ENCODE peak calls at places on chromosomes 2 and 18, in five cellular contexts. One of them, this sample, is unnamed.

GRCh38 chr2:43469713-43470112 is 126.1 kb downstream of the THADA start:
- DNase-seq in endodermal cell: no peak
- DNase-seq in mammary epithelial cell: no peak
- DNase-seq in CD8-positive, alpha-beta T cell: no peak
- DNase-seq in progenitor cell of endocrine pancreas: no peak
- DNase-seq in this sample: no peak

GRCh38 chr2:95346236-95346737 is 49.1 kb downstream of the KCNIP3 start:
- DNase-seq in endodermal cell: no peak
- DNase-seq in CD8-positive, alpha-beta T cell: no peak
- DNase-seq in progenitor cell of endocrine pancreas: no peak
- DNase-seq in mammary epithelial cell: peak
- DNase-seq in this sample: no peak

GRCh38 chr18:36360256-36360909 is 62.9 kb downstream of the FHOD3 start:
- DNase-seq in CD8-positive, alpha-beta T cell: no peak
- DNase-seq in mammary epithelial cell: no peak
- DNase-seq in progenitor cell of endocrine pancreas: no peak
- DNase-seq in endodermal cell: no peak
- DNase-seq in this sample: no peak

GRCh38 chr2:181937473-181937872 is 45.9 kb downstream of the ITPRID2 start:
- DNase-seq in progenitor cell of endocrine pancreas: no peak
- DNase-seq in mammary epithelial cell: peak
- DNase-seq in endodermal cell: no peak
- DNase-seq in CD8-positive, alpha-beta T cell: no peak
- DNase-seq in this sample: no peak

GRCh38 chr2:198930170-198930569 is 527.6 kb downstream of the SATB2 start:
- DNase-seq in endodermal cell: peak
- DNase-seq in CD8-positive, alpha-beta T cell: no peak
- DNase-seq in progenitor cell of endocrine pancreas: no peak
- DNase-seq in mammary epithelial cell: no peak
- DNase-seq in this sample: no peak

GRCh38 chr2:182301093-182301492 is 125.7 kb downstream of the PDE1A start:
- DNase-seq in CD8-positive, alpha-beta T cell: no peak
- DNase-seq in progenitor cell of endocrine pancreas: no peak
- DNase-seq in mammary epithelial cell: no peak
- DNase-seq in endodermal cell: no peak
- DNase-seq in this sample: no peak

GRCh38 chr2:142153601-142154000 is 22.8 kb upstream of the LRP1B start:
- DNase-seq in CD8-positive, alpha-beta T cell: no peak
- DNase-seq in progenitor cell of endocrine pancreas: no peak
- DNase-seq in mammary epithelial cell: no peak
- DNase-seq in endodermal cell: no peak
- DNase-seq in this sample: no peak

GRCh38 chr18:34659579-34660517 is 50.2 kb upstream of the DTNA start:
- DNase-seq in progenitor cell of endocrine pancreas: peak
- DNase-seq in CD8-positive, alpha-beta T cell: no peak
- DNase-seq in endodermal cell: peak
- DNase-seq in mammary epithelial cell: peak
- DNase-seq in this sample: peak

GRCh38 chr18:34805117-34805882 is 95.2 kb downstream of the DTNA start:
- DNase-seq in CD8-positive, alpha-beta T cell: no peak
- DNase-seq in progenitor cell of endocrine pancreas: no peak
- DNase-seq in mammary epithelial cell: no peak
- DNase-seq in endodermal cell: no peak
- DNase-seq in this sample: no peak

GRCh38 chr2:179218848-179219594 is 45.6 kb downstream of the SESTD1 start:
- DNase-seq in progenitor cell of endocrine pancreas: peak
- DNase-seq in CD8-positive, alpha-beta T cell: peak
- DNase-seq in mammary epithelial cell: peak
- DNase-seq in endodermal cell: peak
- DNase-seq in this sample: peak

GRCh38 chr2:44952143-44952805 is 10.8 kb downstream of the SIX3 start:
- DNase-seq in CD8-positive, alpha-beta T cell: no peak
- DNase-seq in mammary epithelial cell: peak
- DNase-seq in endodermal cell: peak
- DNase-seq in progenitor cell of endocrine pancreas: peak
- DNase-seq in this sample: peak

GRCh38 chr2:150702791-150703190 is 215.3 kb upstream of the RND3 start:
- DNase-seq in endodermal cell: no peak
- DNase-seq in mammary epithelial cell: no peak
- DNase-seq in CD8-positive, alpha-beta T cell: no peak
- DNase-seq in progenitor cell of endocrine pancreas: no peak
- DNase-seq in this sample: no peak

GRCh38 chr2:239805043-239805329 is 220.2 kb downstream of the NDUFA10 start:
- DNase-seq in CD8-positive, alpha-beta T cell: no peak
- DNase-seq in progenitor cell of endocrine pancreas: no peak
- DNase-seq in mammary epithelial cell: no peak
- DNase-seq in endodermal cell: peak
- DNase-seq in this sample: no peak

GRCh38 chr18:55658598-55658997 is 70.6 kb upstream of the TCF4 start:
- DNase-seq in progenitor cell of endocrine pancreas: no peak
- DNase-seq in mammary epithelial cell: no peak
- DNase-seq in endodermal cell: no peak
- DNase-seq in CD8-positive, alpha-beta T cell: no peak
- DNase-seq in this sample: no peak

GRCh38 chr2:98471402-98472131 is 26.9 kb downstream of the INPP4A start:
- DNase-seq in endodermal cell: no peak
- DNase-seq in progenitor cell of endocrine pancreas: no peak
- DNase-seq in CD8-positive, alpha-beta T cell: no peak
- DNase-seq in mammary epithelial cell: no peak
- DNase-seq in this sample: no peak

GRCh38 chr18:2425426-2426317 is 145.6 kb downstream of the METTL4 start:
- DNase-seq in endodermal cell: no peak
- DNase-seq in progenitor cell of endocrine pancreas: no peak
- DNase-seq in mammary epithelial cell: peak
- DNase-seq in CD8-positive, alpha-beta T cell: no peak
- DNase-seq in this sample: no peak

GRCh38 chr2:233034-233433 is 30.8 kb downstream of the SH3YL1 start:
- DNase-seq in mammary epithelial cell: no peak
- DNase-seq in CD8-positive, alpha-beta T cell: no peak
- DNase-seq in endodermal cell: peak
- DNase-seq in progenitor cell of endocrine pancreas: no peak
- DNase-seq in this sample: no peak

GRCh38 chr2:181004647-181005325 is 24.4 kb downstream of the UBE2E3 start:
- DNase-seq in mammary epithelial cell: no peak
- DNase-seq in CD8-positive, alpha-beta T cell: no peak
- DNase-seq in endodermal cell: no peak
- DNase-seq in progenitor cell of endocrine pancreas: no peak
- DNase-seq in this sample: no peak

GRCh38 chr18:75548353-75548752 is 120.8 kb upstream of the SMIM21 start:
- DNase-seq in progenitor cell of endocrine pancreas: no peak
- DNase-seq in endodermal cell: peak
- DNase-seq in CD8-positive, alpha-beta T cell: no peak
- DNase-seq in mammary epithelial cell: no peak
- DNase-seq in this sample: no peak

DNA sequence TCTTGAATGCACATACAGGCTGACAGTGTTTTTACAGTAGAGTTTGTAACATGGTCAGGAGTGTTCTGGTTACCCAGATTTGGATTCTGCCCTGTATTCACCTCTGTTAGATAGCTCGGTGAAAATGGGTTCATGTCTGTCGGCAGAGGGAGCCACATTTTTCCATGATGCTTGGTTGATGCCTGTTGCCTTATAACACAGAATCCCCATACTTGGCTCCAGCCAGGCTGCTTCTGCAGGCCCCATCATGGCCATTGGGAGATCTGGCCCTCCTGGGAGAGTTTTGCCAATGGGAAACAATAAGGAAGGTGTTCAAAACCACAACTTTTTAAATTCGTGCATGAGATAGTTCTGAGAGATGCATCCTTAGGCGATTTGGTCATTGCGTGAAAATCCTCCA is 78.1 kb downstream of the WDSUB1 start:
- DNase-seq in mammary epithelial cell: no peak
- DNase-seq in CD8-positive, alpha-beta T cell: no peak
- DNase-seq in progenitor cell of endocrine pancreas: no peak
- DNase-seq in endodermal cell: peak
- DNase-seq in this sample: no peak
- TF ChIP-seq CTCF in mammary epithelial cell: no peak
- TF ChIP-seq CTCF in CD8-positive, alpha-beta T cell: no peak
- TF ChIP-seq CTCF in progenitor cell of endocrine pancreas: no peak
- TF ChIP-seq CTCF in endodermal cell: peak
- TF ChIP-seq CTCF in this sample: no peak

GRCh38 chr2:100562613-100563406 is at the start of gene PDCL3:
- DNase-seq in endodermal cell: peak
- DNase-seq in CD8-positive, alpha-beta T cell: peak
- DNase-seq in progenitor cell of endocrine pancreas: peak
- DNase-seq in mammary epithelial cell: peak
- DNase-seq in this sample: peak
- TF ChIP-seq CTCF in endodermal cell: peak
- TF ChIP-seq CTCF in CD8-positive, alpha-beta T cell: no peak
- TF ChIP-seq CTCF in progenitor cell of endocrine pancreas: peak
- TF ChIP-seq CTCF in mammary epithelial cell: peak
- TF ChIP-seq CTCF in this sample: no peak

DNA sequence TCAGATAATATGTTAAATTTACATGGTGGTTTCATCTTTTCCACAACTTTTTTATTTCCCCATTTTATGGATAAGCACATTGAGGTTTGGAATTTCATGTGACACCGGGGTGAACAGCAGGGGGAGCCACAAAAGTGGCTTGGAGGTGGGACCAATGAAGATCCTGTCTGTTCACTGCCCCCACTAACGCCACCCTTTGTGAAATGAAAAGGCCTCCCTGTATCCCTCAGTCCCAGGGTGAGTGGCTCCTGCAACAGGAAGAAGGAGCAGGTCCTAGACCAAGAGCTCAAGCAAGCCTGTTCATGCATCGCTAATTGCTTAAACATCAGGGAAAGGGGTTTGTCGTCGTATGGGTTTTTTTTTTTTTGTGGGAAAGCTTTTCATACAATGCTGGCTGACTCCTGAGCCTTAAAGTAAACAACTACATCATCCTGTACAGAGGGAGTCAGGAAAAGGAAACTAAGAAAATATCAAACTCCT is 267.8 kb upstream of the EPAS1 start:
- DNase-seq in endodermal cell: peak
- DNase-seq in CD8-positive, alpha-beta T cell: no peak
- DNase-seq in progenitor cell of endocrine pancreas: no peak
- DNase-seq in mammary epithelial cell: peak
- DNase-seq in this sample: no peak
- TF ChIP-seq CTCF in endodermal cell: peak
- TF ChIP-seq CTCF in CD8-positive, alpha-beta T cell: no peak
- TF ChIP-seq CTCF in progenitor cell of endocrine pancreas: no peak
- TF ChIP-seq CTCF in mammary epithelial cell: peak
- TF ChIP-seq CTCF in this sample: no peak

GRCh38 chr2:149611100-149611820 is 23.7 kb upstream of the MMADHC start:
- DNase-seq in mammary epithelial cell: peak
- DNase-seq in progenitor cell of endocrine pancreas: no peak
- DNase-seq in endodermal cell: peak
- DNase-seq in CD8-positive, alpha-beta T cell: no peak
- DNase-seq in this sample: peak
- TF ChIP-seq CTCF in mammary epithelial cell: peak
- TF ChIP-seq CTCF in progenitor cell of endocrine pancreas: peak
- TF ChIP-seq CTCF in endodermal cell: peak
- TF ChIP-seq CTCF in CD8-positive, alpha-beta T cell: no peak
- TF ChIP-seq CTCF in this sample: no peak

This sample was measured in glutamatergic neuron.